ENCODE peak calls at places on chromosome 4, in four cellular contexts. D, B, T and Z are unnamed samples.

GRCh38 chr4:96145671-96146070 is 305.8 kb downstream of the PDHA2 start:
- DNase-seq in T (no peak), D (peak; percentile 21), B (no peak), Z (no peak)

GRCh38 chr4:37244583-37245390 is at the start of gene NWD2:
- DNase-seq in T (no peak), B (no peak), D (no peak), Z (no peak)

GRCh38 chr4:41323706-41324105 is 67.0 kb downstream of the UCHL1 start:
- DNase-seq in T (no peak), D (peak; percentile 67), B (no peak), Z (no peak)

GRCh38 chr4:109094061-109094460 is 208.4 kb downstream of the COL25A1 start:
- DNase-seq in B (no peak), T (no peak), D (no peak), Z (no peak)

GRCh38 chr4:41622816-41623215 is 84.9 kb downstream of the LIMCH1 start:
- DNase-seq in T (no peak), D (no peak), B (no peak), Z (no peak)

GRCh38 chr4:27787195-27787594 is 926.6 kb downstream of the STIM2 start:
- DNase-seq in D (no peak), B (no peak), T (no peak), Z (no peak)

GRCh38 chr4:177596035-177596434 is 153.8 kb upstream of the AGA start:
- DNase-seq in T (peak; percentile 85), B (peak; percentile 28), D (no peak), Z (peak; percentile 38)

GRCh38 chr4:7957113-7957656 is 17.5 kb upstream of the AFAP1 start:
- DNase-seq in D (peak; percentile 83), T (peak; percentile 26), B (no peak), Z (no peak)

GRCh38 chr4:170386974-170387373 is 297.2 kb upstream of the AADAT start:
- DNase-seq in D (no peak), T (peak; percentile 46), B (no peak), Z (no peak)

GRCh38 chr4:8351931-8352367 is 82.4 kb downstream of the HTRA3 start:
- DNase-seq in B (no peak), D (no peak), T (peak; percentile 39), Z (no peak)

GRCh38 chr4:77821775-77822174 is 2.6 kb upstream of the CNOT6L start:
- DNase-seq in D (peak; percentile 47), T (no peak), B (no peak), Z (no peak)

GRCh38 chr4:123352240-123352945 is 44.2 kb upstream of the SPRY1 start:
- DNase-seq in D (peak; percentile 80), T (peak; percentile 56), B (no peak), Z (peak; percentile 42)

GRCh38 chr4:43331226-43332078 is 438.9 kb downstream of the GRXCR1 start:
- DNase-seq in T (peak; percentile 69), B (no peak), D (no peak), Z (peak; percentile 35)

GRCh38 chr4:42446823-42447222 is 49.5 kb downstream of the SHISA3 start:
- DNase-seq in B (no peak), D (no peak), T (no peak), Z (no peak)

GRCh38 chr4:145523117-145523516 is 41.5 kb downstream of the SMAD1 start:
- DNase-seq in B (no peak), D (no peak), T (peak; percentile 56), Z (no peak)

GRCh38 chr4:160044693-160045092 is 941.8 kb downstream of the RAPGEF2 start:
- DNase-seq in B (no peak), D (no peak), T (no peak), Z (no peak)

GRCh38 chr4:38157592-38157991 is 197.4 kb downstream of the PTTG2 start:
- DNase-seq in B (peak; percentile 25), T (no peak), D (no peak), Z (no peak)

GRCh38 chr4:117417856-117418255 is 332.5 kb upstream of the TRAM1L1 start:
- DNase-seq in B (no peak), D (no peak), T (peak; percentile 51), Z (no peak)

GRCh38 chr4:56626963-56627362 is 54.1 kb downstream of the HOPX start:
- DNase-seq in B (no peak), T (no peak), D (peak; percentile 4), Z (no peak)

GRCh38 chr4:80180743-80181142 is 16.6 kb upstream of the PRDM8 start:
- DNase-seq in D (peak; percentile 5), B (no peak), T (peak; percentile 50), Z (peak; percentile 11)

GRCh38 chr4:16588170-16588569 is 310.3 kb downstream of the LDB2 start:
- DNase-seq in D (no peak), T (no peak), B (no peak), Z (no peak)

GRCh38 chr4:1167244-1167949 is 5.0 kb downstream of the SPON2 start:
- DNase-seq in T (peak; percentile 79), D (peak; percentile 72), B (peak; percentile 91), Z (peak; percentile 41)

GRCh38 chr4:79225360-79225759 is 100.5 kb downstream of the NAA11 start:
- DNase-seq in B (no peak), D (no peak), T (no peak), Z (no peak)

GRCh38 chr4:37054670-37055069 is 189.9 kb upstream of the NWD2 start:
- DNase-seq in T (no peak), B (no peak), D (no peak), Z (no peak)

GRCh38 chr4:3429651-3430050 is 12.1 kb upstream of the HGFAC start:
- DNase-seq in B (no peak), T (no peak), D (no peak), Z (no peak)
- H3K9me1 ChIP-seq in B (no peaks in the 10 kb centered on the region), T (peaks cover 3% of the 10 kb centered on the region), D (no peaks in the 10 kb centered on the region), Z (no peaks in the 10 kb centered on the region)

GRCh38 chr4:114019972-114020358 is 40.5 kb upstream of the ARSJ start:
- DNase-seq in B (no peak), T (no peak), D (no peak), Z (no peak)

GRCh38 chr4:114017120-114017917 is 37.9 kb upstream of the ARSJ start:
- DNase-seq in B (no peak), D (no peak), T (no peak), Z (no peak)

GRCh38 chr4:114025176-114025777 is 45.8 kb upstream of the ARSJ start:
- DNase-seq in T (no peak), B (no peak), D (no peak), Z (no peak)

GRCh38 chr4:114019276-114019971 is 40.0 kb upstream of the ARSJ start:
- DNase-seq in D (peak; percentile 56), B (no peak), T (peak; percentile 21), Z (no peak)

GRCh38 chr4:114021445-114021844 is 42.0 kb upstream of the ARSJ start:
- DNase-seq in B (no peak), T (no peak), D (no peak), Z (no peak)
- H3K9ac ChIP-seq in B (no peak overlapping the region), T (no peak overlapping the region), D (no peak overlapping the region), Z (no peak overlapping the region)

GRCh38 chr4:86015412-86016350 is 344.2 kb downstream of the MAPK10 start:
- DNase-seq in D (peak; percentile 60), B (no peak), T (no peak), Z (no peak)
- H3K9me1 ChIP-seq in D (no peaks in the 10 kb centered on the region), B (no peaks in the 10 kb centered on the region), T (no peaks in the 10 kb centered on the region), Z (no peaks in the 10 kb centered on the region)

GRCh38 chr4:40204507-40205258 is 7.9 kb downstream of the RHOH start:
- DNase-seq in B (no peak), D (no peak), T (no peak), Z (no peak)
- H3K9ac ChIP-seq in B (peak overlapping the region; percentile 53), D (no peak overlapping the region), T (no peak overlapping the region), Z (no peak overlapping the region)

GRCh38 chr4:23483320-23483958 is 406.4 kb downstream of the PPARGC1A start:
- DNase-seq in T (no peak), B (no peak), D (no peak), Z (no peak)
- H3K9me1 ChIP-seq in T (no peaks in the 10 kb centered on the region), B (no peaks in the 10 kb centered on the region), D (no peaks in the 10 kb centered on the region), Z (no peaks in the 10 kb centered on the region)

DNA sequence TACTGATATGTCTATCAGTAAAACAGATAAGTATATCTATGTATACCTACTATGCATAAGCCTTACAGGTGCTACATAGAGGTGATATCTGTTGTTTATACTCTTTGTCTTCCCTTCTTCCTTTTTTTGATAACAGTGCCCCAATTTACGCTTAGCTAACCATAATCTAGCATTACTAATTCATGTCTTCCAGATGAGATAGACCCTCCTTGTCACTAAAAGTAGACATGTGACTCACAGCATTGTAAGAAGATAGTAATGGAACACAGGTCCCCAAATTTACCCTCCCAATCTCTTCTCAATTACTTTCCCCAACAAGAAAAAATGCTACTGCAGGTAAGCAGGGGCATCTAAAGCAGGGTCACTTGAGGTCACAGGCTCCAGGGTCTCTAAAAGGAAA is 7.9 kb upstream of the NFKB1 start:
- DNase-seq in T (no peak), D (no peak), B (no peak), Z (no peak)
- H3K9ac ChIP-seq in T (no peak overlapping the region), D (no peak overlapping the region), B (no peak overlapping the region), Z (no peak overlapping the region)

DNA sequence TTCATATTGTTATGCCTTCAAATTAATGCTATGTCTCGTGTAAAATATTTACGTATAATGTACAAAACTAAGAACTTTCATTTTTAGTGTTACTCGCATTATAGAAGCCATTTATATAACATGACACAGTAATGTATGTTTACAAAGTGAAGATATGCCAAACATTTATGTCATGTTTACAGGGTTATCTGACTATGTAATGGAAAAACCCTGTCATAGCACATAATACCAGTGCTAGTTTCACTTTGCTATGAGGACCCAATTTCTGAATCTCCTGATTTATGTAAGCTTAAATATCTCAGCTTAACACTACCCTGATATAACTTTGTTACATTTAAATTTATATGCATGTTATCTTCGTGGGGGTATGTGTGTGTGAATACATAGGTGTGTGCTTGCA is 233.1 kb downstream of the FAT4 start:
- DNase-seq in T (peak; percentile 59), D (peak; percentile 31), B (no peak), Z (no peak)
- H3K9me1 ChIP-seq in T (no peaks in the 10 kb centered on the region), D (no peaks in the 10 kb centered on the region), B (no peaks in the 10 kb centered on the region), Z (no peaks in the 10 kb centered on the region)